ENCODE peak calls at places on chromosomes 6 and 20, in eight cellular contexts. F is tibial nerve; O is choroid plexus epithelial cell; Y is endothelial cell; K is CD4-positive, alpha-beta T cell; U is GM10248; C is cardiac fibroblast; T is left ventricle myocardium inferior. Z is an unnamed sample.
A peak's percentile ranks its signal among the peaks of the same experiment; 100 is the strongest.

GRCh38 chr6:25233226-25233625 is 45.9 kb upstream of the CARMIL1 start:
- DNase-seq in F (no peak), O (no peak), Y (no peak), K (no peak), U (no peak), C (no peak), T (no peak), Z (no peak)

GRCh38 chr6:43768983-43769525 is 957 bp upstream of the VEGFA start:
- DNase-seq in F (no peak), O (peak; percentile 54), Y (no peak), K (no peak), U (no peak), C (peak; percentile 96), T (peak; percentile 78), Z (no peak)

GRCh38 chr6:46130665-46131064 is 876 bp downstream of the ENPP4 start:
- DNase-seq in F (peak; percentile 21), O (no peak), Y (no peak), K (no peak), U (no peak), C (no peak), T (no peak), Z (no peak)

GRCh38 chr20:17843246-17844132 is 125.1 kb downstream of the SNX5 start:
- DNase-seq in F (peak; percentile 65), O (peak; percentile 96), Y (no peak), K (no peak), U (no peak), C (peak; percentile 98), T (peak; percentile 54), Z (peak; percentile 95)

GRCh38 chr20:62977613-62978558 is 25.4 kb downstream of the SLC17A9 start:
- DNase-seq in F (no peak), O (no peak), Y (no peak), K (peak; percentile 77), U (peak; percentile 86), C (no peak), T (no peak), Z (peak; percentile 27)

GRCh38 chr6:121449331-121449730 is 13.9 kb downstream of the GJA1 start:
- DNase-seq in F (no peak), O (no peak), Y (no peak), K (no peak), U (no peak), C (no peak), T (no peak), Z (no peak)

GRCh38 chr20:34254979-34255378 is 13.8 kb downstream of the ASIP start:
- DNase-seq in F (no peak), O (no peak), Y (no peak), K (no peak), U (no peak), C (no peak), T (no peak), Z (no peak)

GRCh38 chr6:161117942-161118341 is 126.4 kb downstream of the MAP3K4 start:
- DNase-seq in F (no peak), O (no peak), Y (no peak), K (no peak), U (no peak), C (no peak), T (no peak), Z (no peak)

GRCh38 chr6:143372199-143372882 is 78.2 kb downstream of the ADAT2 start:
- DNase-seq in F (no peak), O (no peak), Y (no peak), K (no peak), U (no peak), C (no peak), T (no peak), Z (no peak)

GRCh38 chr6:168291450-168291849 is 28.1 kb downstream of the DACT2 start:
- DNase-seq in F (no peak), O (no peak), Y (no peak), K (no peak), U (no peak), C (no peak), T (no peak), Z (no peak)

GRCh38 chr20:59816146-59816743 is 117.2 kb downstream of the SYCP2 start:
- DNase-seq in F (peak; percentile 1), O (no peak), Y (no peak), K (no peak), U (no peak), C (no peak), T (no peak), Z (no peak)

GRCh38 chr6:166511316-166511715 is 75.2 kb downstream of the RAMACL start:
- DNase-seq in F (no peak), O (no peak), Y (no peak), K (no peak), U (no peak), C (no peak), T (no peak), Z (no peak)

GRCh38 chr6:112466378-112467151 is 119.4 kb downstream of the RFPL4B start:
- DNase-seq in F (no peak), O (peak; percentile 76), Y (no peak), K (no peak), U (no peak), C (peak; percentile 69), T (no peak), Z (peak; percentile 59)

DNA sequence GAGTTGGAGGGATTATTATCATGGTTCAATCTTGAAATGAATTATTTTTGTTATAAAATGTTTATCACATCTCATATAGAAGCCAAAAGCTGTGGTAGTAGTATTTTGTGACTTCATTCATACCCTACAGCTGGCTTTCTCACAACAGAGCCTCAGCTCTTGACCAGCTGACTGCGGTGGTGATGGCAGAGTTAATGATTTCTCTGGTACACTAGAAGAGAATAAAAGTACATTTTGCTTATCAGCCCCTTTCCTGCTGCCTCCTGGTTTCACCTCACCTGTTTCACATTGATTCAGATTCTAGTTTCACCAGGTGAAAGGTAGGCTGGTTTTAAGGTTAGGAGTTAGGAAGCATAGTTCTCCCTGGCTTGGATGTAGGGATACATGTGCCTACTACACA is 55.7 kb downstream of the AFG1L start:
- DNase-seq in F (no peak), O (no peak), Y (no peak), K (no peak), U (no peak), C (no peak), T (no peak), Z (no peak)
- TF ChIP-seq CTCF in F (no peak), O (no peak), Y (no peak), K (no peak), U (no peak), C (no peak), T (no peak), Z (no peak)

GRCh38 chr6:5981274-5982026 is 25.3 kb downstream of the NRN1 start:
- DNase-seq in F (no peak), O (no peak), Y (no peak), K (no peak), U (no peak), C (peak; percentile 45), T (no peak), Z (peak; percentile 98)

GRCh38 chr6:5984150-5985089 is 22.3 kb downstream of the NRN1 start:
- DNase-seq in F (no peak), O (no peak), Y (no peak), K (no peak), U (no peak), C (no peak), T (no peak), Z (peak; percentile 48)

DNA sequence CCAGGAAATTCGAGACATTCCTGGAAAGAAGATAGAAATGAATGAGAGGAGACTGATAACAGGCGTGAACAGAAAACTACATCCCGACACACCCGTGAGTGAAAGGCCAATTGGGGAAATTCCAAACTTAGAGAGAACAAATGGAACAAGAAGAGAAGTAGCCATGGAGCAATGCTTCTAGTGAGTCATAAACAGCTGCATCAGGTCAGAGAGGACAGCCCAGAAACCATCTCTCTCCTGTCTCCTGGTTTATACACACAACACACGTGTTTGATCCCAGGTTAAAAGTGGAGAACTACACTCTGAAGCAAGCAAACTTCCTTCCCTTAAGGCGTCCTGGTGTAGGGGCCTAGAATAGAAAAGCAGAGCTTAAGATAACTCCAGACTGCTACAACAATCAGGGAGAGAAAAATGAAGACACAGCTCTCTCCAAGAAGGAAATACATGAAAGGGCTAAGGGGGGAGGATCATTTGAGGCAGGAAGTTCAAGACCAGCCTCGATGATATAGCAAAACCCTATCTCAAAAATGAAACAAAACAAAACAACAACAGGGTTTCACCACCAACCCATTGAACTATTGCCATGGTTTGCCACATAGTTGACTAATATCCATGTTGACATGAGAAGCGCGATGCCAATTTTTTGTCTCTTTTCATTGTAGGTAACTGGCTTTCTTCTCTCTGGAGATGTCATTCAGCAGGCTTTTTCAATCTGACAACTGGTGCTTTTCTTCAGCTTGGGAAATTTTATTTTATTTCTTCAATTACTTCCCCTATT is 26.9 kb downstream of the NRN1 start:
- DNase-seq in F (peak; percentile 55), O (no peak), Y (no peak), K (no peak), U (no peak), C (peak; percentile 17), T (no peak), Z (peak; percentile 86)
- TF ChIP-seq CTCF in F (no peak), O (no peak), Y (no peak), K (no peak), U (no peak), C (no peak), T (no peak), Z (no peak)

GRCh38 chr20:11564491-11564890 is 353.2 kb upstream of the BTBD3 start:
- DNase-seq in F (no peak), O (no peak), Y (no peak), K (no peak), U (no peak), C (no peak), T (no peak), Z (no peak)

DNA sequence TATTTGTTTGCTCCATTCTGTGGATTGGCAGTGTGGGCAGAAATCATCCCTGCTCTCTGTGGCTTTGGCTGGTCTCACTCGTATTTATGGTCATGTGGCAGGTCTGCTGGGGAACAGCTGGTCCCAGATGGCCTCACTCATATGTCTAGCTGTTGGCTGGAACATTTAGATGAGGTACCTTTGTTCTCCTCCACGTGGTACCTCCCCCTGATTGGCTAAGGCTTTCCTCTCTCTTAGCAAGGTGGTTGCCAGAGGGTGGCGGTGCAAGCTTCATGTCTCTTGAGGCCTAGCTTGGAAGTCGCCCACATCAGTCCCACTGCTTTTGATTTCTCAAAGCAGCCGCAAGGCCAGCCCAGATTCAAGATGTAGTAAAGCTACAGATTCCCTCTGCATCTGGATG is 348.5 kb upstream of the BTBD3 start:
- DNase-seq in F (no peak), O (no peak), Y (no peak), K (no peak), U (no peak), C (peak; percentile 3), T (no peak), Z (no peak)
- TF ChIP-seq CTCF in F (no peak), O (no peak), Y (no peak), K (no peak), U (no peak), C (no peak), T (no peak), Z (no peak)

GRCh38 chr6:73797861-73798260 is 101.9 kb downstream of the CD109 start:
- DNase-seq in F (no peak), O (peak; percentile 14), Y (no peak), K (no peak), U (no peak), C (peak; percentile 28), T (no peak), Z (no peak)

GRCh38 chr6:73796881-73797280 is 100.9 kb downstream of the CD109 start:
- DNase-seq in F (no peak), O (no peak), Y (no peak), K (no peak), U (no peak), C (no peak), T (no peak), Z (no peak)

GRCh38 chr6:73801652-73802268 is 105.8 kb downstream of the CD109 start:
- DNase-seq in F (no peak), O (no peak), Y (no peak), K (no peak), U (no peak), C (no peak), T (no peak), Z (no peak)

GRCh38 chr6:73800997-73801396 is 105.0 kb downstream of the CD109 start:
- DNase-seq in F (no peak), O (peak; percentile 33), Y (no peak), K (no peak), U (no peak), C (no peak), T (no peak), Z (no peak)

GRCh38 chr6:73798592-73798991 is 102.6 kb downstream of the CD109 start:
- DNase-seq in F (peak; percentile 75), O (peak; percentile 99), Y (no peak), K (no peak), U (peak; percentile 48), C (peak; percentile 94), T (no peak), Z (peak; percentile 86)
- TF ChIP-seq CTCF in F (no peak), O (peak; percentile 83), Y (no peak), K (no peak), U (no peak), C (peak; percentile 67), T (peak; percentile 36), Z (peak; percentile 47)